ENCODE peak calls at places on chromosomes 2 and 18, in nine cellular contexts. E is Caco-2, U is transverse colon, Y is lower lobe of right lung, R is right lobe of liver, W is IMR-90, J is testis, N is mammary epithelial cell, I is psoas muscle. Q is an unnamed sample. For H3K4me1 and H3K36me3, the result is how much of the 10 kb centered on the place peaks cover.

GRCh38 chr18:70261141-70261788 is 27.6 kb upstream of the SOCS6 start:
- DNase-seq in U (no peak), W (no peak), E (no peak), J (no peak), I (no peak), Y (no peak), N (no peak), R (no peak), Q (no peak)

GRCh38 chr2:218280260-218280870 is 10.0 kb downstream of the PNKD start:
- DNase-seq in W (no peak), I (no peak), U (no peak), E (no peak), N (no peak), Y (no peak), R (no peak), J (no peak), Q (peak)

GRCh38 chr2:239306274-239307220 is 94.3 kb downstream of the HDAC4 start:
- DNase-seq in E (no peak), W (no peak), J (peak), U (peak), I (peak), Y (no peak), N (no peak), R (peak), Q (no peak)

GRCh38 chr2:70708376-70709199 is 59.4 kb downstream of the ADD2 start:
- DNase-seq in E (no peak), U (no peak), R (no peak), J (no peak), Y (no peak), W (no peak), N (no peak), I (no peak), Q (peak)

GRCh38 chr2:24049485-24050021 is at the start of gene FKBP1B:
- DNase-seq in J (peak), U (peak), N (peak), Y (peak), W (peak), E (peak), R (peak), I (peak), Q (peak)

GRCh38 chr2:230244211-230244610 is 18.7 kb downstream of the SP140 start:
- DNase-seq in I (no peak), Y (no peak), J (no peak), E (no peak), N (peak), R (no peak), W (no peak), U (no peak), Q (no peak)

GRCh38 chr18:13536578-13536977 is 189.8 kb downstream of the FAM210A start:
- DNase-seq in E (no peak), Y (no peak), R (no peak), J (no peak), I (no peak), N (no peak), W (no peak), U (no peak), Q (no peak)

GRCh38 chr18:7329036-7329435 is 98.1 kb downstream of the LRRC30 start:
- DNase-seq in I (no peak), Y (no peak), J (no peak), N (peak), R (no peak), W (no peak), U (no peak), E (no peak), Q (no peak)

GRCh38 chr2:42931147-42931817 is 138.9 kb upstream of the HAAO start:
- DNase-seq in I (no peak), W (no peak), J (no peak), Y (no peak), U (peak), E (no peak), N (no peak), R (no peak), Q (no peak)

GRCh38 chr2:10832228-10832936 is 19.8 kb upstream of the PDIA6 start:
- DNase-seq in J (peak), E (peak), R (peak), U (peak), Y (peak), I (peak), W (peak), N (peak), Q (peak)

GRCh38 chr2:10833021-10833420 is 20.4 kb upstream of the PDIA6 start:
- DNase-seq in I (no peak), R (no peak), E (no peak), J (no peak), U (no peak), Y (no peak), W (no peak), N (no peak), Q (no peak)

GRCh38 chr2:10834300-10834699 is 21.7 kb upstream of the PDIA6 start:
- DNase-seq in E (no peak), R (no peak), Y (no peak), U (no peak), J (no peak), I (no peak), N (no peak), W (no peak), Q (no peak)

GRCh38 chr2:10837532-10838266 is 25.1 kb upstream of the PDIA6 start:
- DNase-seq in U (no peak), R (no peak), J (no peak), W (no peak), E (no peak), I (no peak), N (no peak), Y (no peak), Q (no peak)

GRCh38 chr2:10835052-10835970 is 22.7 kb upstream of the PDIA6 start:
- DNase-seq in R (peak), N (peak), Y (peak), I (peak), J (peak), E (peak), W (peak), U (peak), Q (peak)
- H3K4me3 ChIP-seq in R (no peak), N (no peak), Y (no peak), I (no peak), J (no peak), E (no peak), W (no peak), U (no peak), Q (no peak)

DNA sequence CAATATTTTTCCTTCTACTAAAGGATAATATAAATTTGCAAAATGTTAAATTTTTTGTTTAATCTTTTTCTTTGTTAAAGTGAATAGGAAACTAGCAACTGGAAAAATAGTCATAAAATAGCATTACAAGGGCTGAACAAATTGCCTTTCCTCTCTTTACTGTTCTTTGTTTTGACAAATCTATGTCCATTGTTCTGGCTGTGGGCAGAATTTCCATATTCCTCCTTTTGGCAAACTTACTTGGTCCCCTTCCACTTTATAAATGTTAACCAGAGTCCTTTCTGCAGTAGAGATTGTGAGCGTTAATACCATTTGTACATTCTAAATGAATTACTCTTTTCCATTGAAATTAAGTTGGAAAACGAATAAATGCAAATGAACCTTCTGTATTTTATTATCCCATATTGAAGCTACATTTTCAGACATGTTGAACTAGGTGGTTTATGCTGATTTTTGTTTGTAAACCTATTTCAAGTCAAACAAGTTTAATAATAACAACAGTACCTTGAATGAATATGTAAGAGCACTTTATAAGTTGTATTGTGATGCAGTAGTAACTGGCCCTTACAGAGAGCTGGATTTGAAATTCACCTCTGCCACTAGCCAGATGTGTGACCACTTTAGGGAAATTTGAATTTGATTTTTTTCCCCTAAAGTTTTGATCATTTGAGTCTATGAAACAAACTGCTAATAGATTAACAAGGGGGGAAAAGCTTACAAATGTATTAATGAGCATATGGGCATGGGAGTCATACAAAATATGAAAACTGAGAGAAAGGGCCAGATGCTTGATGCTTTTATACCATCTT is 3.3 kb downstream of the RNF125 start:
- DNase-seq in R (no peak), E (no peak), Y (no peak), I (no peak), J (no peak), W (no peak), N (no peak), U (no peak), Q (no peak)
- H3K4me1 ChIP-seq in R (under half), E (under half), Y (under half), I (under half), J (under half), W (under half), N (under half), U (under half), Q (under half)

GRCh38 chr18:47830772-47831171 is 99.7 kb downstream of the SMAD2 start:
- DNase-seq in Y (no peak), N (no peak), U (no peak), W (no peak), I (no peak), R (no peak), E (no peak), J (no peak), Q (no peak)
- H3K36me3 ChIP-seq in Y (under half), N (under half), U (under half), W (under half), I (under half), R (under half), E (under half), J (under half), Q (under half)

DNA sequence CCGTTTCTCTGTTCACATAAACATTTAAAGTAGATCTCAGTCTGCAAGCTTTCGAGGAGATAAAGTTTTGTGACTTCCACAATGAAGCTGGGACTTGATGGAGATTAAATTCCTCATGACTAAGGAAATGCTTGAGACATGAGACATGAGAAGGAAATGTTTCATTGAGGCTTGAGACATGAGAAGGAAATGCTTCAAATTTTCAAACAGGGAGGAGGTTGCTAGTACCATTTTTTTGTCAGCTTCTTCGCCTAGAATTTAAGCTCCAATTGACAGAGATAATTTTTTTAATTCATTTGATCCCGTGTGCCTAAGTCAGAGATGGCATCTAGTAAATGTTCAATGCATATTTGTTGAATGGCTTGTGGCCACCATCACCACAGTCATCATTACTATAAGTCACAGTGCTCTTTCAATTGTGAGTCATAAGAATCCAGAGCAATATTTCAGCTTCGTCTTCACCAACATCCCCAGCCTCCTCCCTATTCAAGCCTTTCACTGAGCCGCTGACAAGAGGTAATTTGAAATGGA is 543 bp upstream of the MARCHF4 start:
- DNase-seq in N (peak), W (peak), J (no peak), R (no peak), E (no peak), Y (no peak), U (no peak), I (no peak), Q (no peak)
- H3K4me3 ChIP-seq in N (no peak), W (peak), J (no peak), R (no peak), E (no peak), Y (no peak), U (no peak), I (no peak), Q (no peak)

GRCh38 chr2:16652296-16653082 is 13.1 kb downstream of the CYRIA start:
- DNase-seq in J (no peak), W (peak), I (no peak), U (no peak), N (no peak), E (no peak), R (no peak), Y (no peak), Q (peak)
- H3K4me1 ChIP-seq in J (under half), W (under half), I (half or more), U (under half), N (under half), E (under half), R (under half), Y (half or more), Q (half or more)

GRCh38 chr2:17728210-17728609 is 25.4 kb downstream of the SMC6 start:
- DNase-seq in W (no peak), N (no peak), R (no peak), E (no peak), Y (no peak), I (no peak), J (no peak), U (no peak), Q (no peak)

GRCh38 chr2:17735864-17736263 is 17.7 kb downstream of the SMC6 start:
- DNase-seq in Y (no peak), R (no peak), I (no peak), U (no peak), N (no peak), W (no peak), E (no peak), J (no peak), Q (no peak)

GRCh38 chr2:17729880-17730279 is 23.7 kb downstream of the SMC6 start:
- DNase-seq in N (no peak), Y (no peak), E (no peak), U (no peak), R (no peak), I (no peak), J (no peak), W (no peak), Q (no peak)

GRCh38 chr2:17736989-17737388 is 16.6 kb downstream of the SMC6 start:
- DNase-seq in J (no peak), U (no peak), Y (no peak), W (peak), I (no peak), R (no peak), E (no peak), N (no peak), Q (no peak)

GRCh38 chr2:17733650-17734049 is 20.0 kb downstream of the SMC6 start:
- DNase-seq in Y (no peak), E (no peak), R (no peak), J (no peak), N (no peak), W (no peak), U (no peak), I (no peak), Q (no peak)
- H3K36me3 ChIP-seq in Y (half or more), E (under half), R (under half), J (under half), N (under half), W (under half), U (half or more), I (half or more), Q (under half)

DNA sequence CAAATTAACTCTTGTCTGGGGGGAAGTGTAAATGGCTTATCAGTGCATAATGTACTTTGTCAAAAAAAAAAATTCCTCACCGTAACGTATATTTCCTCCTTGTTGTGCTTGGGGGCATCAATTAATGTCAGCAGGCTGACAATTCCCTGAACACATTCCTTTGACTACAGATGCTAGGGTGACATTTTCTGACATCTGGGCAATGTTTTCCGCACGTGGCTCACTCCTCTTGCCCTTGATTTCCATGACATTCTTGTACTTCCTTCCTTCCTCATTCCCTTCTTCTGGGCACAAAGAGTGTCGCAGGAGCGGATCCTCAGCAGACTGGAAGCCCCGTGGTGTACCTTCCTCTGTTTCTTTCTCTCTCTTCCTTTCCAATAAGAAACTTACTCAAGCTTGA is 173.7 kb downstream of the SP3 start:
- DNase-seq in R (no peak), E (no peak), W (no peak), I (no peak), J (no peak), Y (no peak), U (no peak), N (no peak), Q (no peak)
- H3K4me3 ChIP-seq in R (no peak), E (no peak), W (no peak), I (no peak), J (no peak), Y (no peak), U (no peak), N (no peak), Q (no peak)

GRCh38 chr2:191690327-191690726 is 12.4 kb downstream of the NABP1 start:
- DNase-seq in I (no peak), Y (no peak), J (no peak), W (no peak), E (no peak), R (no peak), U (no peak), N (no peak), Q (no peak)

GRCh38 chr2:191688934-191689695 is 11.2 kb downstream of the NABP1 start:
- DNase-seq in R (no peak), U (no peak), I (no peak), E (peak), Y (no peak), W (peak), N (peak), J (no peak), Q (no peak)

GRCh38 chr2:191686079-191686478 is 8.1 kb downstream of the NABP1 start:
- DNase-seq in Y (no peak), W (no peak), J (no peak), I (no peak), R (no peak), U (no peak), N (no peak), E (no peak), Q (no peak)

GRCh38 chr2:191687867-191688266 is 9.9 kb downstream of the NABP1 start:
- DNase-seq in Y (no peak), R (no peak), W (no peak), I (no peak), E (peak), U (no peak), N (no peak), J (no peak), Q (no peak)

GRCh38 chr2:191686658-191687057 is 8.7 kb downstream of the NABP1 start:
- DNase-seq in Y (no peak), U (no peak), W (no peak), R (no peak), E (no peak), I (no peak), J (no peak), N (no peak), Q (no peak)
- H3K4me1 ChIP-seq in Y (under half), U (under half), W (under half), R (under half), E (half or more), I (under half), J (under half), N (under half), Q (under half)

Q was measured in thyroid gland.